ENCODE peak calls at places on chromosomes 12 and 14, in ten cellular contexts. F, P, K, Z, D, X, E, G, L and S are unnamed samples. For H3K36me3, the result is how much of the 10 kb centered on the place peaks cover.

GRCh38 chr12:52454411-52455201 is 2.7 kb upstream of the KRT6B start:
- DNase-seq in E (no peak), D (no peak), P (no peak), K (peak), Z (no peak), F (no peak), X (no peak), L (no peak), G (no peak), S (no peak)

GRCh38 chr12:32545413-32545970 is 133.6 kb upstream of the DNM1L start:
- DNase-seq in D (no peak), Z (no peak), L (no peak), P (no peak), X (no peak), E (no peak), K (no peak), F (no peak), G (no peak), S (no peak)

GRCh38 chr14:50469982-50470381 is 62.4 kb downstream of the MAP4K5 start:
- DNase-seq in E (no peak), P (no peak), Z (no peak), K (no peak), D (no peak), F (no peak), X (no peak), L (no peak), G (no peak), S (no peak)

GRCh38 chr14:69685217-69685616 is 73.8 kb downstream of the SUSD6 start:
- DNase-seq in F (no peak), D (no peak), K (peak), L (no peak), G (no peak), P (no peak), Z (no peak), X (no peak), E (no peak), S (no peak)

GRCh38 chr12:27583981-27584380 is 60.0 kb downstream of the PPFIBP1 start:
- DNase-seq in D (no peak), X (no peak), G (no peak), K (no peak), Z (no peak), E (no peak), L (no peak), P (no peak), F (no peak), S (no peak)

GRCh38 chr12:125540580-125541204 is 475.5 kb downstream of the AACS start:
- DNase-seq in Z (no peak), P (no peak), G (no peak), K (no peak), D (no peak), E (no peak), X (no peak), F (no peak), L (no peak), S (no peak)

GRCh38 chr12:70365398-70365647 is 767 bp upstream of the KCNMB4 start:
- DNase-seq in D (no peak), E (no peak), F (no peak), P (no peak), Z (no peak), G (no peak), X (no peak), K (peak), L (no peak), S (no peak)

GRCh38 chr12:123250471-123251383 is 17.5 kb downstream of the MTRFR start:
- DNase-seq in E (peak), P (peak), Z (peak), L (no peak), G (no peak), F (no peak), K (no peak), X (no peak), D (no peak), S (no peak)

GRCh38 chr12:40911676-40912075 is 219.4 kb downstream of the CNTN1 start:
- DNase-seq in E (no peak), D (no peak), P (no peak), Z (no peak), L (no peak), X (no peak), K (no peak), G (no peak), F (no peak), S (no peak)

GRCh38 chr12:115354007-115354452 is 670.1 kb upstream of the TBX3 start:
- DNase-seq in D (peak), P (no peak), Z (no peak), G (no peak), L (peak), E (no peak), X (no peak), K (peak), F (peak), S (peak)

GRCh38 chr12:15540469-15540872 is 218.2 kb downstream of the PTPRO start:
- DNase-seq in P (no peak), D (no peak), K (peak), L (no peak), E (no peak), X (no peak), F (no peak), Z (no peak), G (no peak), S (no peak)

GRCh38 chr12:50411051-50411660 is 10.5 kb downstream of the LARP4 start:
- DNase-seq in X (no peak), E (peak), G (no peak), K (no peak), P (peak), D (no peak), L (no peak), Z (no peak), F (no peak), S (no peak)

GRCh38 chr12:27781680-27782079 is 1.6 kb upstream of the MANSC4 start:
- DNase-seq in G (no peak), L (no peak), P (no peak), E (no peak), X (no peak), Z (no peak), D (no peak), F (no peak), K (peak), S (no peak)

GRCh38 chr12:97474987-97475386 is 12.4 kb downstream of the RMST start:
- DNase-seq in E (no peak), X (no peak), G (no peak), D (no peak), L (no peak), Z (no peak), F (no peak), K (no peak), P (no peak), S (no peak)

GRCh38 chr12:85673921-85674420 is 162.2 kb downstream of the RASSF9 start:
- DNase-seq in K (no peak), X (no peak), F (no peak), E (no peak), L (no peak), D (no peak), G (no peak), P (no peak), Z (no peak), S (no peak)

GRCh38 chr12:6084261-6084968 is 40.1 kb downstream of the VWF start:
- DNase-seq in G (no peak), D (peak), P (no peak), K (peak), L (no peak), E (no peak), Z (no peak), F (no peak), X (peak), S (no peak)

GRCh38 chr14:26394114-26394855 is 203.5 kb downstream of the NOVA1 start:
- DNase-seq in F (no peak), L (no peak), E (no peak), Z (no peak), P (no peak), X (peak), G (no peak), K (peak), D (no peak), S (no peak)

GRCh38 chr12:1581973-1582708 is 12.2 kb downstream of the FBXL14 start:
- DNase-seq in D (no peak), G (no peak), X (no peak), E (no peak), K (no peak), L (no peak), Z (no peak), F (no peak), P (no peak), S (no peak)

GRCh38 chr12:29662737-29663323 is 120.9 kb downstream of the TMTC1 start:
- DNase-seq in P (no peak), F (no peak), D (no peak), G (no peak), E (no peak), Z (no peak), X (peak), L (no peak), K (no peak), S (no peak)

GRCh38 chr14:63011609-63012008 is 33.6 kb downstream of the KCNH5 start:
- DNase-seq in X (no peak), Z (no peak), D (no peak), F (no peak), G (no peak), E (no peak), K (no peak), P (no peak), L (no peak), S (no peak)

GRCh38 chr12:116958402-116959197 is 47.9 kb downstream of the FBXW8 start:
- DNase-seq in D (no peak), E (no peak), K (peak), X (peak), G (no peak), Z (no peak), P (no peak), F (no peak), L (no peak), S (no peak)

DNA sequence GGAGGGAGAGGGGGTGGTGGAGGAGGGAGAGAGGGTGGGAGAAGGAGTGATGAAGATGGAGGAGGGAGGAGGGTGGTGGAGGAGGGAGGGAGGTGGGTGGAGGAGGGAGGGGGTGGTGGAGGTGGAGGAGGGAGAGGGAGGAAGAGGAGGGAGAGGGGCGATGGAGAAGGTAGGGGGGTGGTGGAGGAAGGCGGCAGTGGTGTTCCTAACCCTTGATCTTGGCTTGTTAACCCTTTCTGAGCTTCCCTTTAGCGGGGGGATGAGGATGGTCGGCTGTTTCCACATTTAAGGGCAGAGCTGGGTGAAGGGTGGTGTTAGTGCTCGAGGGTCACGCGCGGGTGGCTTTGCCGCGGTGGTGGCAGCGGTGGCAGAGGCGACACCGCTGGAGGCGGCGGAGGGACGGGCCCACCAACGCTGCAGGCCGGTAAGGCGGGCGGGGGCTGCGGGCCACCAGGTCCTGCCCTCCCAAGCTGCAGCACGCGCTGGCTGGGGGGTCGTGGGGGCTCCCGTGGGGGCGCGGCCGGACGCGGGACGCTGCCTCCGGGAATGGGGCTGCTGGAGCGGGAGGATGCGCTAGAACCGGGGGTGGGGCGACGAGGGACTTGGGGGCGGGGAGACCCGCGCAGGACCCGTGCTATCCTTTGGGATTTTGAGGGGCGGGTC is 156.3 kb downstream of the PTPN11 start:
- DNase-seq in E (no peak), Z (no peak), L (no peak), G (no peak), K (no peak), P (no peak), F (no peak), X (no peak), D (no peak), S (no peak)
- H3K36me3 ChIP-seq in E (under half), Z (under half), L (under half), G (under half), K (under half), P (under half), F (under half), X (under half), D (under half), S (under half)

DNA sequence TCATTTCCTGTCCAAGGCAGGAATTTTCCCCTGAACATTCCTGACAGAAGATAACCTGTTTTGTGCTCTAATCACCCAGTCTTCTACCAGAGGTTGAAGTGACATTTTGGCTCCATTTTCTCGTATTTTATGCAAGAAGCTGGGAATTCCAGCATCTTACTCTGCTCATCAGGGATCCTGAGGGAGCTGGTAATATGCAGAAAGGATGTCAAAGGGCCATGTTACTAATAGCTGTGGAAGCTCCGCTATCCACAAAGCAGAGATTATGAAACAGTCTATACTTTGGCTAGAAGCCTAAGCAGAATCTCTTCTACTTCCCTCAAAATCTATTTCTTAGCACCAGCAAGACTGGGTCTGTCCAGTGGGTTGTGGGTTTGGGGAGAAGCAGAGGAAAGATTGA is 613.0 kb downstream of the DIO2 start:
- DNase-seq in L (no peak), Z (no peak), E (no peak), P (no peak), K (peak), G (no peak), D (no peak), F (no peak), X (no peak), S (no peak)
- H3K27ac ChIP-seq in L (no peak), Z (no peak), E (no peak), P (no peak), K (no peak), G (no peak), D (no peak), F (no peak), X (no peak), S (no peak)

GRCh38 chr12:53536962-53537361 is 29.7 kb upstream of the NPFF start:
- DNase-seq in E (no peak), K (no peak), X (no peak), D (no peak), G (no peak), P (no peak), L (no peak), F (no peak), Z (no peak), S (no peak)
- H3K36me3 ChIP-seq in E (half or more), K (under half), X (half or more), D (half or more), G (under half), P (half or more), L (half or more), F (under half), Z (under half), S (under half)

DNA sequence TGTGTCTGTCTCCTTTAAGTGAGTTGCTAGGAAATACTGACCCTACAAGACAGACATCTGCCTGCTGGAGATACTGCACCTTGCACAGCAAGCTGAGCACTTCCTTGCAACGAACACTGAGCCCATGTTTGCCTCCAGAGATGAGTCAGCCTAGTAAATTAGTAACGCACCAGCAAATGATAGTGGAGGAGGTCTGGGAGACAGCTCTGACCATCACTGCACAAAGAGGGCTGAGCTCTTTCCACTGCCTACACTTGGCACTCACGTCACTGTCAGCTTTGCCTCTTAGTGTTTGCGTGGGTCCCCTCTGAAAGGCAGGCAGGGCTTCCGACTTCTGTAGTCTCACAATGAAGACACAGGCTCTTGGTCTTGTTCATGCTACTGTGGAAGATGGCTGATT is 109.0 kb downstream of the APAF1 start:
- DNase-seq in Z (no peak), X (no peak), G (no peak), E (no peak), D (no peak), L (no peak), K (peak), F (no peak), P (no peak), S (no peak)
- H3K27ac ChIP-seq in Z (no peak), X (no peak), G (no peak), E (no peak), D (no peak), L (no peak), K (no peak), F (no peak), P (no peak), S (no peak)

DNA sequence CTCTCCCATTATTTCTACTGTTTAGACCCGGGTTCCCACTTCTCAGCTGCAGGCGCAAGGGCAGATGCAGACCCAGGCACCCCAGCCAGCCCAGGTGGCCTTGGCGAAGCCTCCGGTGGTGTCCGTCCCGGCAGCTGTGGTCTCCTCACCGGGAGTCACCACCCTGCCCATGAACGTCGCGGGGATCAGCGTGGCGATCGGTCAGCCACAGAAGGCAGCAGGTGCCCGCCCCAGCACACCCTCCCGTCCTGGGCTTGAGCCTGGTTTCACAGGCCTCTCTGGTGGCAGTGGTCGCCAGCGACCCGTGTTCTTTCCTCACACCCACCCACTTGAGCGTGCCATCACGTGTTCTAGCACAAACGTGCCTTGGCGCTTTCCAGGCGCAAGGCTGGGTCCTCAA is 77.4 kb downstream of the DDX51 start:
- DNase-seq in L (no peak), Z (no peak), F (no peak), K (no peak), P (no peak), X (no peak), D (no peak), G (no peak), E (no peak), S (no peak)
- H3K36me3 ChIP-seq in L (half or more), Z (under half), F (under half), K (under half), P (half or more), X (under half), D (half or more), G (under half), E (half or more), S (under half)

GRCh38 chr12:45762185-45763110 is 32.9 kb downstream of the ARID2 start:
- DNase-seq in L (no peak), P (no peak), Z (no peak), E (no peak), D (no peak), X (peak), F (no peak), K (peak), G (no peak), S (no peak)
- H3K27ac ChIP-seq in L (no peak), P (no peak), Z (no peak), E (no peak), D (no peak), X (peak), F (no peak), K (no peak), G (no peak), S (no peak)

GRCh38 chr14:100238419-100239199 is at the start of gene YY1:
- DNase-seq in P (peak), E (peak), L (peak), Z (peak), K (peak), G (peak), D (peak), X (peak), F (peak), S (peak)
- H3K36me3 ChIP-seq in P (under half), E (under half), L (under half), Z (under half), K (under half), G (under half), D (under half), X (under half), F (under half), S (under half)

GRCh38 chr12:111438501-111438900 is 32.8 kb downstream of the SH2B3 start:
- DNase-seq in E (no peak), D (no peak), X (no peak), Z (no peak), P (no peak), K (peak), G (no peak), L (peak), F (no peak), S (peak)
- H3K27ac ChIP-seq in E (peak), D (no peak), X (no peak), Z (peak), P (peak), K (peak), G (no peak), L (peak), F (no peak), S (no peak)

GRCh38 chr12:108704527-108704926 is 26.8 kb downstream of the CORO1C start:
- DNase-seq in K (no peak), Z (no peak), P (no peak), D (no peak), G (no peak), F (no peak), L (no peak), E (no peak), X (no peak), S (no peak)
- H3K36me3 ChIP-seq in K (under half), Z (under half), P (under half), D (under half), G (under half), F (under half), L (under half), E (under half), X (under half), S (under half)